ENCODE peak calls at places on chromosomes 11 and 22, in six cellular contexts. P, Y, A, J, M and L are unnamed samples.

GRCh38 chr11:35524780-35525179 is 636 bp downstream of the PAMR1 start:
- DNase-seq in Y (no peak), A (no peak), P (no peak), M (no peak), J (no peak), L (no peak)

GRCh38 chr11:114258696-114259095 is 37.5 kb upstream of the NNMT start:
- DNase-seq in P (no peak), A (no peak), J (no peak), M (no peak), Y (no peak), L (no peak)

GRCh38 chr11:17230867-17231851 is 23.4 kb upstream of the PIK3C2A start:
- DNase-seq in M (peak), P (no peak), Y (no peak), J (peak), A (no peak), L (no peak)

GRCh38 chr11:28877366-28877765 is 769.2 kb downstream of the METTL15 start:
- DNase-seq in P (no peak), M (no peak), Y (no peak), A (no peak), J (no peak), L (no peak)

GRCh38 chr22:36374603-36375024 is 13.2 kb downstream of the MYH9 start:
- DNase-seq in J (no peak), M (peak), Y (no peak), P (no peak), A (no peak), L (peak)

GRCh38 chr11:18721576-18722292 is 4.3 kb downstream of the IGSF22 start:
- DNase-seq in A (peak), J (peak), M (peak), P (peak), Y (no peak), L (no peak)

GRCh38 chr11:125902315-125902926 is 585 bp downstream of the PUS3 start:
- DNase-seq in P (no peak), Y (no peak), A (no peak), J (no peak), M (no peak), L (no peak)

GRCh38 chr11:122673706-122674105 is 18.2 kb downstream of the UBASH3B start:
- DNase-seq in Y (no peak), A (no peak), P (peak), J (no peak), M (no peak), L (no peak)

GRCh38 chr22:29158546-29158945 is 47.1 kb upstream of the EMID1 start:
- DNase-seq in M (no peak), Y (no peak), A (no peak), J (no peak), P (peak), L (no peak)

GRCh38 chr11:69540118-69541000 is 58.9 kb downstream of the LINC01488 start:
- DNase-seq in J (no peak), P (no peak), A (peak), Y (no peak), M (no peak), L (no peak)

GRCh38 chr11:45400594-45400993 is 114.5 kb upstream of the SYT13 start:
- DNase-seq in P (peak), J (no peak), A (no peak), Y (peak), M (no peak), L (peak)

GRCh38 chr11:69217276-69218105 is 61.8 kb downstream of the SMIM38 start:
- DNase-seq in Y (no peak), J (no peak), A (no peak), M (no peak), P (peak), L (peak)

GRCh38 chr22:27260087-27260730 is 541.3 kb downstream of the MN1 start:
- DNase-seq in P (no peak), J (no peak), M (no peak), A (no peak), Y (no peak), L (no peak)

GRCh38 chr11:31509412-31510345 is at the start of the genes ELP4 and IMMP1L:
- DNase-seq in P (peak), Y (peak), J (peak), M (peak), A (peak), L (peak)

GRCh38 chr11:16843307-16843706 is 104.9 kb downstream of the C11orf58 start:
- DNase-seq in Y (no peak), A (peak), P (no peak), J (no peak), M (no peak), L (no peak)

GRCh38 chr11:1889941-1890855 is 1.5 kb downstream of the PRR33 start:
- DNase-seq in Y (no peak), J (no peak), M (peak), A (no peak), P (no peak), L (no peak)

GRCh38 chr11:108647701-108648527 is 17.0 kb upstream of the DDX10 start:
- DNase-seq in J (peak), P (peak), Y (no peak), M (peak), A (peak), L (peak)

GRCh38 chr22:40325315-40325714 is 21.0 kb upstream of the ADSL start:
- DNase-seq in M (peak), P (no peak), A (no peak), J (peak), Y (no peak), L (no peak)

GRCh38 chr11:36033082-36033751 is 89.4 kb downstream of the LDLRAD3 start:
- DNase-seq in P (no peak), A (no peak), J (no peak), Y (no peak), M (no peak), L (no peak)

GRCh38 chr22:49004484-49005399 is 822.9 kb downstream of the BRD1 start:
- DNase-seq in A (no peak), M (no peak), J (no peak), Y (no peak), P (no peak), L (no peak)

GRCh38 chr11:71327156-71328085 is 75.0 kb upstream of the SHANK2 start:
- DNase-seq in A (no peak), P (no peak), Y (no peak), J (no peak), M (no peak), L (no peak)

GRCh38 chr22:29031236-29031982 is 30.2 kb downstream of the C22orf31 start:
- DNase-seq in P (peak), J (no peak), M (no peak), A (peak), Y (peak), L (peak)

GRCh38 chr11:66479741-66480115 is 506 bp upstream of the DPP3 start:
- DNase-seq in J (no peak), A (no peak), P (no peak), M (no peak), Y (no peak), L (no peak)

GRCh38 chr11:133830931-133831907 is 14.1 kb downstream of the SPATA19 start:
- DNase-seq in Y (no peak), P (no peak), M (no peak), A (no peak), J (no peak), L (no peak)

GRCh38 chr11:117547188-117547831 is 219.7 kb downstream of the CEP164 start:
- DNase-seq in M (no peak), J (no peak), Y (no peak), A (no peak), P (no peak), L (no peak)

GRCh38 chr22:29078036-29078868 is 5.4 kb downstream of the KREMEN1 start:
- DNase-seq in P (peak), A (no peak), M (no peak), J (no peak), Y (no peak), L (no peak)

GRCh38 chr11:1946812-1947480 is at the start of gene MRPL23:
- DNase-seq in P (no peak), A (no peak), Y (no peak), J (no peak), M (peak), L (no peak)

GRCh38 chr22:29272624-29273023 is 4.6 kb downstream of the EWSR1 start:
- DNase-seq in A (no peak), M (no peak), P (no peak), Y (no peak), J (no peak), L (no peak)